ENCODE peak calls at places on chromosomes 4 and X, in nine cellular contexts. M, P, T, D, B, U, C, F and Q are unnamed samples.

GRCh38 chrX:131633285-131633917 is 89.5 kb downstream of the OR13H1 start:
- DNase-seq in M (no peak), P (peak; percentile 71), T (no peak), D (peak; percentile 36), B (peak; percentile 68), U (peak; percentile 69), C (peak; percentile 3), F (no peak), Q (peak; percentile 0)

GRCh38 chr4:156322592-156322991 is 368.9 kb upstream of the CTSO start:
- DNase-seq in M (no peak), P (no peak), T (no peak), D (no peak), B (no peak), U (peak; percentile 91), C (no peak), F (no peak), Q (no peak)

GRCh38 chr4:124290678-124291077 is 421.9 kb downstream of the ANKRD50 start:
- DNase-seq in M (no peak), P (no peak), T (no peak), D (no peak), B (no peak), U (peak; percentile 38), C (no peak), F (no peak), Q (no peak)

GRCh38 chrX:39645059-39645895 is 452.5 kb downstream of the BCOR start:
- DNase-seq in M (no peak), P (no peak), T (no peak), D (no peak), B (no peak), U (no peak), C (no peak), F (no peak), Q (no peak)

GRCh38 chr4:2126309-2127043 is 67.3 kb downstream of the NAT8L start:
- DNase-seq in M (no peak), P (no peak), T (no peak), D (no peak), B (no peak), U (no peak), C (no peak), F (no peak), Q (no peak)

GRCh38 chr4:123256006-123256405 is 140.6 kb upstream of the SPRY1 start:
- DNase-seq in M (no peak), P (no peak), T (no peak), D (no peak), B (no peak), U (peak; percentile 49), C (no peak), F (no peak), Q (no peak)

GRCh38 chr4:1474126-1475090 is 68.2 kb upstream of the NKX1-1 start:
- DNase-seq in M (no peak), P (no peak), T (no peak), D (no peak), B (no peak), U (no peak), C (no peak), F (no peak), Q (no peak)

GRCh38 chr4:69731826-69732225 is 28.6 kb downstream of the SULT1B1 start:
- DNase-seq in M (no peak), P (no peak), T (no peak), D (no peak), B (no peak), U (no peak), C (no peak), F (no peak), Q (no peak)